ENCODE peak calls at places on chromosomes 11 and 22, in eight cellular contexts. One of them, this sample, is unnamed.

GRCh38 chr11:128643661-128644060 is 50.2 kb upstream of the FLI1 start:
- DNase-seq in foreskin fibroblast: no peak
- DNase-seq in ascending aorta: no peak
- DNase-seq in heart left ventricle: no peak
- DNase-seq in CD4-positive, CD25-positive, alpha-beta regulatory T cell: no peak
- DNase-seq in right atrium auricular region: no peak
- DNase-seq in cardiac fibroblast: no peak
- DNase-seq in naive thymus-derived CD4-positive, alpha-beta T cell: no peak
- DNase-seq in this sample: no peak

GRCh38 chr22:48765595-48765994 is 1062.1 kb downstream of the BRD1 start:
- DNase-seq in CD4-positive, CD25-positive, alpha-beta regulatory T cell: no peak
- DNase-seq in cardiac fibroblast: no peak
- DNase-seq in right atrium auricular region: peak
- DNase-seq in naive thymus-derived CD4-positive, alpha-beta T cell: no peak
- DNase-seq in heart left ventricle: peak
- DNase-seq in ascending aorta: no peak
- DNase-seq in foreskin fibroblast: no peak
- DNase-seq in this sample: no peak

GRCh38 chr11:23311986-23312940 is 452.0 kb upstream of the CCDC179 start:
- DNase-seq in ascending aorta: no peak
- DNase-seq in cardiac fibroblast: peak
- DNase-seq in right atrium auricular region: no peak
- DNase-seq in foreskin fibroblast: peak
- DNase-seq in heart left ventricle: no peak
- DNase-seq in naive thymus-derived CD4-positive, alpha-beta T cell: no peak
- DNase-seq in CD4-positive, CD25-positive, alpha-beta regulatory T cell: no peak
- DNase-seq in this sample: no peak

GRCh38 chr11:18036456-18036855 is 9.6 kb downstream of the TPH1 start:
- DNase-seq in cardiac fibroblast: no peak
- DNase-seq in ascending aorta: no peak
- DNase-seq in naive thymus-derived CD4-positive, alpha-beta T cell: no peak
- DNase-seq in right atrium auricular region: no peak
- DNase-seq in foreskin fibroblast: no peak
- DNase-seq in heart left ventricle: no peak
- DNase-seq in CD4-positive, CD25-positive, alpha-beta regulatory T cell: no peak
- DNase-seq in this sample: no peak

GRCh38 chr22:28381427-28382167 is 298.0 kb downstream of the TTC28 start:
- DNase-seq in right atrium auricular region: no peak
- DNase-seq in CD4-positive, CD25-positive, alpha-beta regulatory T cell: no peak
- DNase-seq in heart left ventricle: no peak
- DNase-seq in ascending aorta: no peak
- DNase-seq in foreskin fibroblast: no peak
- DNase-seq in cardiac fibroblast: peak
- DNase-seq in naive thymus-derived CD4-positive, alpha-beta T cell: no peak
- DNase-seq in this sample: no peak

GRCh38 chr22:24699861-24700260 is 74.7 kb downstream of the PIWIL3 start:
- DNase-seq in right atrium auricular region: no peak
- DNase-seq in naive thymus-derived CD4-positive, alpha-beta T cell: no peak
- DNase-seq in heart left ventricle: no peak
- DNase-seq in CD4-positive, CD25-positive, alpha-beta regulatory T cell: no peak
- DNase-seq in foreskin fibroblast: no peak
- DNase-seq in cardiac fibroblast: no peak
- DNase-seq in ascending aorta: no peak
- DNase-seq in this sample: no peak

GRCh38 chr11:2868604-2869526 is 16.7 kb downstream of the CDKN1C start:
- DNase-seq in naive thymus-derived CD4-positive, alpha-beta T cell: no peak
- DNase-seq in heart left ventricle: no peak
- DNase-seq in right atrium auricular region: no peak
- DNase-seq in ascending aorta: no peak
- DNase-seq in CD4-positive, CD25-positive, alpha-beta regulatory T cell: no peak
- DNase-seq in foreskin fibroblast: no peak
- DNase-seq in cardiac fibroblast: no peak
- DNase-seq in this sample: no peak

GRCh38 chr22:44571566-44572413 is 73.8 kb upstream of the RTL6 start:
- DNase-seq in cardiac fibroblast: no peak
- DNase-seq in right atrium auricular region: no peak
- DNase-seq in naive thymus-derived CD4-positive, alpha-beta T cell: no peak
- DNase-seq in heart left ventricle: no peak
- DNase-seq in foreskin fibroblast: no peak
- DNase-seq in ascending aorta: no peak
- DNase-seq in CD4-positive, CD25-positive, alpha-beta regulatory T cell: no peak
- DNase-seq in this sample: no peak

GRCh38 chr22:37274380-37274862 is 7.9 kb upstream of the CYTH4 start:
- DNase-seq in cardiac fibroblast: no peak
- DNase-seq in CD4-positive, CD25-positive, alpha-beta regulatory T cell: no peak
- DNase-seq in naive thymus-derived CD4-positive, alpha-beta T cell: no peak
- DNase-seq in right atrium auricular region: peak
- DNase-seq in heart left ventricle: peak
- DNase-seq in ascending aorta: peak
- DNase-seq in foreskin fibroblast: no peak
- DNase-seq in this sample: no peak

GRCh38 chr22:35987487-35987886 is 41.1 kb downstream of the RBFOX2 start:
- DNase-seq in cardiac fibroblast: peak
- DNase-seq in foreskin fibroblast: peak
- DNase-seq in heart left ventricle: no peak
- DNase-seq in CD4-positive, CD25-positive, alpha-beta regulatory T cell: no peak
- DNase-seq in ascending aorta: no peak
- DNase-seq in naive thymus-derived CD4-positive, alpha-beta T cell: no peak
- DNase-seq in right atrium auricular region: no peak
- DNase-seq in this sample: no peak

GRCh38 chr11:62543680-62544444 is 2.7 kb downstream of the AHNAK start:
- DNase-seq in heart left ventricle: no peak
- DNase-seq in foreskin fibroblast: no peak
- DNase-seq in naive thymus-derived CD4-positive, alpha-beta T cell: no peak
- DNase-seq in right atrium auricular region: no peak
- DNase-seq in ascending aorta: no peak
- DNase-seq in cardiac fibroblast: no peak
- DNase-seq in CD4-positive, CD25-positive, alpha-beta regulatory T cell: no peak
- DNase-seq in this sample: no peak
- H3K4me3 ChIP-seq in heart left ventricle: peak
- H3K4me3 ChIP-seq in foreskin fibroblast: peak
- H3K4me3 ChIP-seq in naive thymus-derived CD4-positive, alpha-beta T cell: peak
- H3K4me3 ChIP-seq in right atrium auricular region: peak
- H3K4me3 ChIP-seq in ascending aorta: peak
- H3K4me3 ChIP-seq in cardiac fibroblast: peak
- H3K4me3 ChIP-seq in CD4-positive, CD25-positive, alpha-beta regulatory T cell: peak
- H3K4me3 ChIP-seq in this sample: no peak

DNA sequence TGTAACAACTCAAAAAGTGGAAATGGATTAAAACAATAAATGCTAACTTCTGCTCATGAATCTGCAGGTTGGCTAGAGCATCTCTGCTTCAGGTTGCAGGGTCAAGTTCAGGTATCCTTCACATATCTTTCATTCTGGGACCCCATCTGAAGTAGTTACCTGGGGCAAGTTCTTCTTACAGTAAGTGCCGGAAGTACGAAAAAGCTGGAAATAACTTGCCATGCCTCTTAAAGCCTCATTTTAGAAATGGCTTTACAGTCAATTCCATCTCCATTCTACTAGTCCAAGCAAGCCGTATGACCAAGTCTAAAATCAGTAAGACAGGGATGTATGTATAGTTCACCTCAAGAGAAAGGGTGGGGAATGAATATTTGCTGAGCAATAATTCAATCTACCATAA is 93.7 kb downstream of the FCHSD2 start:
- DNase-seq in CD4-positive, CD25-positive, alpha-beta regulatory T cell: no peak
- DNase-seq in naive thymus-derived CD4-positive, alpha-beta T cell: no peak
- DNase-seq in ascending aorta: no peak
- DNase-seq in heart left ventricle: no peak
- DNase-seq in cardiac fibroblast: no peak
- DNase-seq in foreskin fibroblast: no peak
- DNase-seq in right atrium auricular region: no peak
- DNase-seq in this sample: no peak
- H3K4me3 ChIP-seq in CD4-positive, CD25-positive, alpha-beta regulatory T cell: peak
- H3K4me3 ChIP-seq in naive thymus-derived CD4-positive, alpha-beta T cell: no peak
- H3K4me3 ChIP-seq in ascending aorta: peak
- H3K4me3 ChIP-seq in heart left ventricle: no peak
- H3K4me3 ChIP-seq in cardiac fibroblast: no peak
- H3K4me3 ChIP-seq in foreskin fibroblast: no peak
- H3K4me3 ChIP-seq in right atrium auricular region: no peak
- H3K4me3 ChIP-seq in this sample: no peak

GRCh38 chr22:38837414-38837813 is 6.4 kb downstream of the NPTXR start:
- DNase-seq in heart left ventricle: no peak
- DNase-seq in right atrium auricular region: no peak
- DNase-seq in cardiac fibroblast: no peak
- DNase-seq in CD4-positive, CD25-positive, alpha-beta regulatory T cell: no peak
- DNase-seq in foreskin fibroblast: no peak
- DNase-seq in ascending aorta: no peak
- DNase-seq in naive thymus-derived CD4-positive, alpha-beta T cell: no peak
- DNase-seq in this sample: no peak

GRCh38 chr22:38842512-38843200 is 1.2 kb downstream of the NPTXR start:
- DNase-seq in foreskin fibroblast: no peak
- DNase-seq in cardiac fibroblast: no peak
- DNase-seq in CD4-positive, CD25-positive, alpha-beta regulatory T cell: no peak
- DNase-seq in heart left ventricle: no peak
- DNase-seq in right atrium auricular region: no peak
- DNase-seq in ascending aorta: no peak
- DNase-seq in naive thymus-derived CD4-positive, alpha-beta T cell: no peak
- DNase-seq in this sample: no peak

GRCh38 chr22:38841635-38842034 is 2.2 kb downstream of the NPTXR start:
- DNase-seq in foreskin fibroblast: no peak
- DNase-seq in right atrium auricular region: no peak
- DNase-seq in CD4-positive, CD25-positive, alpha-beta regulatory T cell: no peak
- DNase-seq in naive thymus-derived CD4-positive, alpha-beta T cell: no peak
- DNase-seq in heart left ventricle: no peak
- DNase-seq in ascending aorta: no peak
- DNase-seq in cardiac fibroblast: no peak
- DNase-seq in this sample: no peak

GRCh38 chr22:38841211-38841610 is 2.6 kb downstream of the NPTXR start:
- DNase-seq in ascending aorta: no peak
- DNase-seq in right atrium auricular region: no peak
- DNase-seq in heart left ventricle: no peak
- DNase-seq in cardiac fibroblast: no peak
- DNase-seq in naive thymus-derived CD4-positive, alpha-beta T cell: no peak
- DNase-seq in CD4-positive, CD25-positive, alpha-beta regulatory T cell: no peak
- DNase-seq in foreskin fibroblast: no peak
- DNase-seq in this sample: no peak

GRCh38 chr22:38840129-38840528 is 3.7 kb downstream of the NPTXR start:
- DNase-seq in heart left ventricle: no peak
- DNase-seq in cardiac fibroblast: no peak
- DNase-seq in foreskin fibroblast: no peak
- DNase-seq in naive thymus-derived CD4-positive, alpha-beta T cell: no peak
- DNase-seq in ascending aorta: no peak
- DNase-seq in right atrium auricular region: no peak
- DNase-seq in CD4-positive, CD25-positive, alpha-beta regulatory T cell: no peak
- DNase-seq in this sample: no peak
- H3K4me3 ChIP-seq in heart left ventricle: no peak
- H3K4me3 ChIP-seq in cardiac fibroblast: no peak
- H3K4me3 ChIP-seq in foreskin fibroblast: no peak
- H3K4me3 ChIP-seq in naive thymus-derived CD4-positive, alpha-beta T cell: no peak
- H3K4me3 ChIP-seq in ascending aorta: no peak
- H3K4me3 ChIP-seq in right atrium auricular region: no peak
- H3K4me3 ChIP-seq in CD4-positive, CD25-positive, alpha-beta regulatory T cell: no peak
- H3K4me3 ChIP-seq in this sample: no peak

DNA sequence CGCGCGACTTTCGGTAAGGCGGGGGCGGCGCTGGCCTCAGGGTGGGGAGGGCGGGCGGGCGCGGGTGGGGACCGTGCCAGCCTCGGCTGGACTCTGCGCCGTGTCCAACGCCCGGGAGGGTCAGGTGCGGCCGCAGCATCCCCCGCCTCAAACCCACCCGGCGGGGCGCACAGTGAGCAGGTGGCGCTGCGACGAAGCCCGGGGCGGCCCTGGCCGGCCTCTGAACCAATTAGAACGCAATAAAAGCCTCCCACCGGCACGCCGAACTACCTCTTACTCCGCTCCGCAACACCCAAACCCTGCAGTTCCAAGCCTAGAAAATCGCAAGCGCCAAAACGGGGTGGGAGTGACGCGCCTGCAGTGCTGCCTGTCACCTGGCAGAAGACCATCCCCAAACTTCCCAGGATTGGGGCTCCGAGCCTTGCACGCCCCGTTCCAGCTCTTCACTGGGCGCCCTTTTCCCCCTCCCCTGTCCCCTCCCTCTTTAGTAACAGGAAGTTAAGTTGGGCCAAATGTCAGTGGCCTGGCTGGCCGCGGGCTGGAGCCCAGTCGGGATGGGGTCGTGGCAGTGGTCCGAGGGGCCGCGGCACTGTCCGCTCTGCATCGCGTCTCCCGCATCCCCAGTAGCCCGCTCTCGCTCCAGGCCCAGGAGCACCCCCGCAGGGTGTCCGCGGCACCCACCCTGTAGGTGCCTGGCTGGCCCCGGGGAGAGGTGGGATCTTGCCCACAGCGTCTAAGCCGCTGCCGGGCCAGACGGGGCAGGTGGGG is 508 bp downstream of the MICAL2 start:
- DNase-seq in CD4-positive, CD25-positive, alpha-beta regulatory T cell: peak
- DNase-seq in foreskin fibroblast: no peak
- DNase-seq in heart left ventricle: peak
- DNase-seq in naive thymus-derived CD4-positive, alpha-beta T cell: peak
- DNase-seq in cardiac fibroblast: peak
- DNase-seq in right atrium auricular region: no peak
- DNase-seq in ascending aorta: no peak
- DNase-seq in this sample: no peak
- H3K4me3 ChIP-seq in CD4-positive, CD25-positive, alpha-beta regulatory T cell: peak
- H3K4me3 ChIP-seq in foreskin fibroblast: peak
- H3K4me3 ChIP-seq in heart left ventricle: peak
- H3K4me3 ChIP-seq in naive thymus-derived CD4-positive, alpha-beta T cell: peak
- H3K4me3 ChIP-seq in cardiac fibroblast: peak
- H3K4me3 ChIP-seq in right atrium auricular region: peak
- H3K4me3 ChIP-seq in ascending aorta: peak
- H3K4me3 ChIP-seq in this sample: no peak

GRCh38 chr11:118606157-118606843 is 1.1 kb upstream of the PHLDB1 start:
- DNase-seq in cardiac fibroblast: no peak
- DNase-seq in right atrium auricular region: peak
- DNase-seq in heart left ventricle: no peak
- DNase-seq in foreskin fibroblast: no peak
- DNase-seq in naive thymus-derived CD4-positive, alpha-beta T cell: no peak
- DNase-seq in ascending aorta: no peak
- DNase-seq in CD4-positive, CD25-positive, alpha-beta regulatory T cell: no peak
- DNase-seq in this sample: no peak

GRCh38 chr11:118602331-118602730 is 5.1 kb upstream of the PHLDB1 start:
- DNase-seq in heart left ventricle: peak
- DNase-seq in foreskin fibroblast: no peak
- DNase-seq in ascending aorta: no peak
- DNase-seq in cardiac fibroblast: no peak
- DNase-seq in naive thymus-derived CD4-positive, alpha-beta T cell: no peak
- DNase-seq in CD4-positive, CD25-positive, alpha-beta regulatory T cell: no peak
- DNase-seq in right atrium auricular region: no peak
- DNase-seq in this sample: no peak

GRCh38 chr11:118606844-118607228 is 579 bp upstream of the PHLDB1 start:
- DNase-seq in naive thymus-derived CD4-positive, alpha-beta T cell: no peak
- DNase-seq in right atrium auricular region: peak
- DNase-seq in ascending aorta: no peak
- DNase-seq in heart left ventricle: no peak
- DNase-seq in cardiac fibroblast: no peak
- DNase-seq in CD4-positive, CD25-positive, alpha-beta regulatory T cell: no peak
- DNase-seq in foreskin fibroblast: no peak
- DNase-seq in this sample: no peak

GRCh38 chr11:118605116-118605867 is 2.1 kb upstream of the PHLDB1 start:
- DNase-seq in naive thymus-derived CD4-positive, alpha-beta T cell: no peak
- DNase-seq in foreskin fibroblast: peak
- DNase-seq in ascending aorta: no peak
- DNase-seq in cardiac fibroblast: peak
- DNase-seq in CD4-positive, CD25-positive, alpha-beta regulatory T cell: no peak
- DNase-seq in heart left ventricle: peak
- DNase-seq in right atrium auricular region: peak
- DNase-seq in this sample: no peak

DNA sequence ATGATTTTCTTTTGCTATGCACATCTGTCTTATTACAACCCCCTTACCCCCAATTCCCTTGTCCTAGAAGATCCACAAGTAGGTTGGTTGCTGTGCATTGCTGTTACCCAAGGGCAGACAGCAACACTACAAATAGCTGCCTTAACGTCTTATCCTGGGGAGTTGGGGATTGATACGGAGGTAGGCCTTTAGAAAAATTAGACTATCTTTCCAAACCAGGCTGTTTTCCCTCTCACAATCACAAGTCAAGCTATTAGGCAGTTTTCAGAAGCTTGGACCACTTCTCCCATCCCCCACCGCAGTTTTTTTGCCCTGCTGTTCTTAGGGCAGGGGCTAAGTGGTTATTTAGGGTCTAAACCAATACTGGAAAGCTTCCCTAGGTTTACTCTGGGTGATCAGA is 2.8 kb upstream of the PHLDB1 start:
- DNase-seq in CD4-positive, CD25-positive, alpha-beta regulatory T cell: no peak
- DNase-seq in ascending aorta: no peak
- DNase-seq in cardiac fibroblast: no peak
- DNase-seq in heart left ventricle: no peak
- DNase-seq in naive thymus-derived CD4-positive, alpha-beta T cell: no peak
- DNase-seq in foreskin fibroblast: no peak
- DNase-seq in right atrium auricular region: no peak
- DNase-seq in this sample: no peak
- H3K4me3 ChIP-seq in CD4-positive, CD25-positive, alpha-beta regulatory T cell: no peak
- H3K4me3 ChIP-seq in ascending aorta: no peak
- H3K4me3 ChIP-seq in cardiac fibroblast: no peak
- H3K4me3 ChIP-seq in heart left ventricle: no peak
- H3K4me3 ChIP-seq in naive thymus-derived CD4-positive, alpha-beta T cell: no peak
- H3K4me3 ChIP-seq in foreskin fibroblast: no peak
- H3K4me3 ChIP-seq in right atrium auricular region: no peak
- H3K4me3 ChIP-seq in this sample: no peak

This sample was measured in Jurkat, Clone E6-1.